ENCODE peak calls at places on chromosomes 7 and 10, in eight cellular contexts. X is C1 segment of cervical spinal cord; S is GM12892; F is HL-60; Q is DMS153; V is H9; A is WTC11; E is stimulated activated CD4-positive, alpha-beta T cell treated with anti-CD3 and anti-CD28 coated beads, Interleukin-2, amount 100 ng/mL, for 48 hours. H is an unnamed sample.

GRCh38 chr7:148912758-148913541 is 28.9 kb upstream of the EZH2 start:
- DNase-seq in X (no peak), S (no peak), F (no peak), Q (no peak), V (no peak), A (no peak), E (peak), H (no peak)

GRCh38 chr10:78260141-78260540 is 226.5 kb downstream of the RPS24 start:
- DNase-seq in X (no peak), S (no peak), F (no peak), Q (no peak), V (no peak), A (no peak), E (no peak), H (no peak)

GRCh38 chr10:84613336-84614021 is 285.1 kb downstream of the CCSER2 start:
- DNase-seq in X (no peak), S (no peak), F (peak), Q (peak), V (peak), A (peak), E (no peak), H (no peak)

GRCh38 chr7:128042027-128042426 is 10.8 kb upstream of the LRRC4 start:
- DNase-seq in X (peak), S (no peak), F (no peak), Q (no peak), V (no peak), A (no peak), E (no peak), H (no peak)

GRCh38 chr7:574661-575395 is 55.2 kb upstream of the PDGFA start:
- DNase-seq in X (no peak), S (no peak), F (no peak), Q (no peak), V (no peak), A (no peak), E (no peak), H (no peak)

GRCh38 chr10:80530251-80530650 is 7.5 kb upstream of the SH2D4B start:
- DNase-seq in X (peak), S (no peak), F (peak), Q (no peak), V (no peak), A (no peak), E (peak), H (no peak)

GRCh38 chr7:2168612-2169312 is 64.0 kb downstream of the MAD1L1 start:
- DNase-seq in X (no peak), S (no peak), F (no peak), Q (no peak), V (peak), A (no peak), E (no peak), H (no peak)

GRCh38 chr7:155208681-155209477 is 88.8 kb upstream of the INSIG1 start:
- DNase-seq in X (no peak), S (no peak), F (no peak), Q (no peak), V (no peak), A (no peak), E (no peak), H (no peak)

GRCh38 chr10:47346572-47347302 is 1.4 kb upstream of the RBP3 start:
- DNase-seq in X (no peak), S (no peak), F (no peak), Q (peak), V (no peak), A (no peak), E (no peak), H (no peak)

GRCh38 chr10:133336131-133337078 is at the start of gene CALY:
- DNase-seq in X (no peak), S (no peak), F (peak), Q (no peak), V (peak), A (peak), E (peak), H (no peak)

GRCh38 chr7:116770941-116771340 is 91.4 kb upstream of the CAPZA2 start:
- DNase-seq in X (no peak), S (no peak), F (no peak), Q (no peak), V (no peak), A (no peak), E (no peak), H (no peak)

GRCh38 chr7:34162676-34163075 is 257.3 kb downstream of the BMPER start:
- DNase-seq in X (no peak), S (no peak), F (no peak), Q (no peak), V (no peak), A (no peak), E (no peak), H (no peak)

GRCh38 chr10:112353046-112353445 is 20.9 kb upstream of the ACSL5 start:
- DNase-seq in X (no peak), S (no peak), F (no peak), Q (no peak), V (no peak), A (no peak), E (no peak), H (no peak)

GRCh38 chr10:72229261-72230251 is 13.5 kb upstream of the ASCC1 start:
- DNase-seq in X (no peak), S (no peak), F (no peak), Q (peak), V (no peak), A (no peak), E (no peak), H (no peak)

GRCh38 chr10:64060389-64060788 is 539.2 kb downstream of the REEP3 start:
- DNase-seq in X (no peak), S (no peak), F (no peak), Q (no peak), V (no peak), A (no peak), E (no peak), H (no peak)

GRCh38 chr10:4013651-4014085 is 228.7 kb upstream of the KLF6 start:
- DNase-seq in X (no peak), S (no peak), F (no peak), Q (peak), V (no peak), A (no peak), E (peak), H (no peak)

GRCh38 chr7:74155810-74156395 is 18.3 kb upstream of the EIF4H start:
- DNase-seq in X (no peak), S (no peak), F (no peak), Q (no peak), V (no peak), A (no peak), E (no peak), H (no peak)

GRCh38 chr10:89793649-89794254 is 92.4 kb downstream of the KIF20B start:
- DNase-seq in X (no peak), S (no peak), F (peak), Q (peak), V (peak), A (no peak), E (peak), H (no peak)

GRCh38 chr10:131803863-131804425 is 96.9 kb upstream of the PPP2R2D start:
- DNase-seq in X (no peak), S (no peak), F (no peak), Q (no peak), V (no peak), A (no peak), E (no peak), H (no peak)

GRCh38 chr7:128022631-128023532 is 8.4 kb downstream of the LRRC4 start:
- DNase-seq in X (no peak), S (no peak), F (no peak), Q (no peak), V (no peak), A (no peak), E (no peak), H (no peak)

GRCh38 chr7:25073451-25073850 is 51.6 kb downstream of the CYCS start:
- DNase-seq in X (no peak), S (no peak), F (no peak), Q (no peak), V (no peak), A (no peak), E (no peak), H (no peak)

GRCh38 chr10:28120795-28121194 is 121.9 kb upstream of the ODAD2 start:
- DNase-seq in X (no peak), S (no peak), F (no peak), Q (no peak), V (no peak), A (no peak), E (no peak), H (no peak)

GRCh38 chr7:25028370-25028971 is 48.5 kb upstream of the OSBPL3 start:
- DNase-seq in X (no peak), S (no peak), F (no peak), Q (peak), V (no peak), A (no peak), E (no peak), H (no peak)

GRCh38 chr7:143214789-143215679 is 6.8 kb upstream of the TAS2R40 start:
- DNase-seq in X (no peak), S (peak), F (peak), Q (peak), V (peak), A (peak), E (peak), H (no peak)

GRCh38 chr7:117270371-117270770 is 52.5 kb downstream of the WNT2 start:
- DNase-seq in X (no peak), S (no peak), F (no peak), Q (no peak), V (no peak), A (no peak), E (no peak), H (no peak)

GRCh38 chr7:46256870-46257528 is 335.9 kb upstream of the IGFBP3 start:
- DNase-seq in X (no peak), S (no peak), F (no peak), Q (no peak), V (no peak), A (no peak), E (no peak), H (no peak)

GRCh38 chr10:8227246-8227645 is 172.8 kb downstream of the GATA3 start:
- DNase-seq in X (no peak), S (no peak), F (no peak), Q (no peak), V (no peak), A (no peak), E (no peak), H (no peak)

GRCh38 chr10:117342638-117343037 is 32.6 kb downstream of the PDZD8 start:
- DNase-seq in X (no peak), S (no peak), F (no peak), Q (no peak), V (no peak), A (no peak), E (no peak), H (no peak)

GRCh38 chr7:142188846-142189245 is 69.0 kb downstream of the PRSS58 start:
- DNase-seq in X (no peak), S (no peak), F (no peak), Q (no peak), V (no peak), A (no peak), E (no peak), H (no peak)

GRCh38 chr7:121366852-121367431 is 29.2 kb downstream of the FAM3C start:
- DNase-seq in X (no peak), S (no peak), F (no peak), Q (no peak), V (no peak), A (no peak), E (peak), H (no peak)